ENCODE peak calls at places on chromosomes 12 and 14, in five cellular contexts. One of them, this sample, is unnamed.
A peak's percentile ranks its signal among the peaks of the same experiment; 100 is the strongest.

GRCh38 chr14:104732355-104732804 is 8.4 kb downstream of the ADSS1 start:
- DNase-seq in endothelial cell of umbilical vein: no peak
- DNase-seq in heart left ventricle: peak; percentile 93
- DNase-seq in lower leg skin: no peak
- DNase-seq in ovary: no peak
- DNase-seq in this sample: peak; percentile 89

GRCh38 chr12:27246774-27247173 is 2.7 kb downstream of the STK38L start:
- DNase-seq in endothelial cell of umbilical vein: peak; percentile 21
- DNase-seq in heart left ventricle: no peak
- DNase-seq in lower leg skin: no peak
- DNase-seq in ovary: no peak
- DNase-seq in this sample: no peak

GRCh38 chr12:93848453-93849120 is 171.4 kb downstream of the CRADD start:
- DNase-seq in endothelial cell of umbilical vein: peak; percentile 6
- DNase-seq in heart left ventricle: peak; percentile 42
- DNase-seq in lower leg skin: no peak
- DNase-seq in ovary: no peak
- DNase-seq in this sample: no peak

GRCh38 chr14:74566174-74567125 is 45.6 kb downstream of the LTBP2 start:
- DNase-seq in endothelial cell of umbilical vein: no peak
- DNase-seq in heart left ventricle: peak; percentile 23
- DNase-seq in lower leg skin: peak; percentile 34
- DNase-seq in ovary: no peak
- DNase-seq in this sample: peak; percentile 83

GRCh38 chr12:48998497-48999353 is 450 bp downstream of the DDN start:
- DNase-seq in endothelial cell of umbilical vein: no peak
- DNase-seq in heart left ventricle: peak; percentile 40
- DNase-seq in lower leg skin: no peak
- DNase-seq in ovary: no peak
- DNase-seq in this sample: peak; percentile 60

GRCh38 chr12:9687228-9687627 is 17.7 kb downstream of the CLEC2D start:
- DNase-seq in endothelial cell of umbilical vein: no peak
- DNase-seq in heart left ventricle: no peak
- DNase-seq in lower leg skin: no peak
- DNase-seq in ovary: no peak
- DNase-seq in this sample: peak; percentile 19

GRCh38 chr12:122874081-122874480 is 21.8 kb downstream of the VPS37B start:
- DNase-seq in endothelial cell of umbilical vein: no peak
- DNase-seq in heart left ventricle: no peak
- DNase-seq in lower leg skin: no peak
- DNase-seq in ovary: peak; percentile 18
- DNase-seq in this sample: no peak

GRCh38 chr12:115871714-115872113 is 405.8 kb downstream of the MED13L start:
- DNase-seq in endothelial cell of umbilical vein: no peak
- DNase-seq in heart left ventricle: no peak
- DNase-seq in lower leg skin: no peak
- DNase-seq in ovary: no peak
- DNase-seq in this sample: peak; percentile 66

GRCh38 chr12:92297932-92298681 is 152.5 kb upstream of the BTG1 start:
- DNase-seq in endothelial cell of umbilical vein: no peak
- DNase-seq in heart left ventricle: no peak
- DNase-seq in lower leg skin: peak; percentile 34
- DNase-seq in ovary: no peak
- DNase-seq in this sample: no peak

GRCh38 chr12:52848661-52849255 is at the start of gene KRT78:
- DNase-seq in endothelial cell of umbilical vein: no peak
- DNase-seq in heart left ventricle: no peak
- DNase-seq in lower leg skin: no peak
- DNase-seq in ovary: no peak
- DNase-seq in this sample: no peak

GRCh38 chr14:96734076-96734622 is 63.0 kb upstream of the VRK1 start:
- DNase-seq in endothelial cell of umbilical vein: no peak
- DNase-seq in heart left ventricle: no peak
- DNase-seq in lower leg skin: no peak
- DNase-seq in ovary: no peak
- DNase-seq in this sample: no peak

GRCh38 chr12:120706029-120706428 is 4.2 kb upstream of the UNC119B start:
- DNase-seq in endothelial cell of umbilical vein: no peak
- DNase-seq in heart left ventricle: no peak
- DNase-seq in lower leg skin: no peak
- DNase-seq in ovary: no peak
- DNase-seq in this sample: no peak

GRCh38 chr12:98893601-98894411 is 248.7 kb downstream of the APAF1 start:
- DNase-seq in endothelial cell of umbilical vein: no peak
- DNase-seq in heart left ventricle: no peak
- DNase-seq in lower leg skin: no peak
- DNase-seq in ovary: no peak
- DNase-seq in this sample: no peak

GRCh38 chr12:26648584-26648983 is 184.4 kb downstream of the ITPR2 start:
- DNase-seq in endothelial cell of umbilical vein: peak; percentile 90
- DNase-seq in heart left ventricle: no peak
- DNase-seq in lower leg skin: no peak
- DNase-seq in ovary: no peak
- DNase-seq in this sample: peak; percentile 8

GRCh38 chr14:52312872-52313492 is 1.1 kb upstream of the PTGER2 start:
- DNase-seq in endothelial cell of umbilical vein: no peak
- DNase-seq in heart left ventricle: no peak
- DNase-seq in lower leg skin: no peak
- DNase-seq in ovary: no peak
- DNase-seq in this sample: no peak

GRCh38 chr14:102911991-102912761 is 10.3 kb upstream of the AMN start:
- DNase-seq in endothelial cell of umbilical vein: no peak
- DNase-seq in heart left ventricle: no peak
- DNase-seq in lower leg skin: no peak
- DNase-seq in ovary: no peak
- DNase-seq in this sample: no peak

GRCh38 chr12:62673027-62673815 is 206.6 kb downstream of the MON2 start:
- DNase-seq in endothelial cell of umbilical vein: no peak
- DNase-seq in heart left ventricle: no peak
- DNase-seq in lower leg skin: no peak
- DNase-seq in ovary: no peak
- DNase-seq in this sample: no peak

GRCh38 chr14:85921241-85921640 is 391.3 kb downstream of the FLRT2 start:
- DNase-seq in endothelial cell of umbilical vein: no peak
- DNase-seq in heart left ventricle: no peak
- DNase-seq in lower leg skin: no peak
- DNase-seq in ovary: no peak
- DNase-seq in this sample: no peak

GRCh38 chr12:53476769-53477209 is 22.5 kb downstream of the MAP3K12 start:
- DNase-seq in endothelial cell of umbilical vein: peak; percentile 36
- DNase-seq in heart left ventricle: no peak
- DNase-seq in lower leg skin: no peak
- DNase-seq in ovary: no peak
- DNase-seq in this sample: no peak

GRCh38 chr12:56590237-56590830 is 39.8 kb downstream of the BAZ2A start:
- DNase-seq in endothelial cell of umbilical vein: no peak
- DNase-seq in heart left ventricle: no peak
- DNase-seq in lower leg skin: no peak
- DNase-seq in ovary: no peak
- DNase-seq in this sample: no peak

DNA sequence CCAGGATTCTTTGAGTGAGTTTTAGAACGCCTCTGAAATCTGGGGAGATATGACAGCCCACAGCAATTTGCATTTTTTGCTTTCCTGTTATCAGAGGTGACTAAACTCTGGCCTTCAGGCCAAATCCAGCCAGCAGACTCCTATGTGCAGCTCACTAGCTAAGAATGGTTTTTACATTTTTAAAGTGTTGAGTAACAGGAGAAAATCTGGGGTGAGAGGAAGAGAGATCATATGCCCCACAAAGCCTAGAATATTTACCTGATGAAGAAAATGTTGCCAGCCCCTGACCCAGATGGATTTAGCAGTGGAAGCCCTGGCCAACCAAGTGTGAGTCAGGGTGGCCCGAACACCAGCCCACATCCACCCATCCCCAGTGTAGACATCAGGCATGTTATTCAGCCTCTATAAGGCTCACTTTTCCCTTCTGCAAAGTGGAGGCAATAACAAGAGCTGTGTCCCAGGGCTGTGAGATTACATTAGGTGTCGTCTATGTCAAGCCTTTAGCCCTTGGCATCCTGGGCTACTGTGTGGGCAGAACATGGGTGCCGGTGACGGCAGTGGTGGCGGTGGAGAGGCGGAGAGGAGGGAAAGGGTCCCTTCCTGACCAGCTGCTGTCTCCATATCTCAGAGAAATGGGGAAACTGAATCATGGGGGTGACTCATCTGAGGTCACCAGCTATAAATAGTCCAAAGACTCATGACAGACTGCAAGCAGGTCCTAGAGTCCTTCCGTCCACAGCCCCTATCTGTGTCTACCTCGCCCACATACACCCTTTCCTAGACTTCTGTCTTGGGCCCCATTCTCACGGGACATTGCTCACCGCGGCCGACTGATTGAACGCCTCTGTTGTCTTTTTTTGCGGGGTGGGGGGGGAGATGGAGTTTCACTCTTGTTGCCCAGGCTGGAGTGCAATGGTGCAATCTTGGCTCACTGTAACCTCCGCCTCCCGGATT is 32.6 kb upstream of the CD9 start:
- DNase-seq in endothelial cell of umbilical vein: peak; percentile 99
- DNase-seq in heart left ventricle: peak; percentile 42
- DNase-seq in lower leg skin: peak; percentile 81
- DNase-seq in ovary: no peak
- DNase-seq in this sample: peak; percentile 44
- TF ChIP-seq POLR2A in endothelial cell of umbilical vein: peak; percentile 76
- TF ChIP-seq POLR2A in heart left ventricle: no peak
- TF ChIP-seq POLR2A in lower leg skin: no peak
- TF ChIP-seq POLR2A in ovary: no peak
- TF ChIP-seq POLR2A in this sample: no peak

GRCh38 chr14:68110989-68111704 is 291.6 kb downstream of the RAD51B start:
- DNase-seq in endothelial cell of umbilical vein: no peak
- DNase-seq in heart left ventricle: no peak
- DNase-seq in lower leg skin: no peak
- DNase-seq in ovary: no peak
- DNase-seq in this sample: no peak

GRCh38 chr14:68109132-68109531 is 289.6 kb downstream of the RAD51B start:
- DNase-seq in endothelial cell of umbilical vein: peak; percentile 63
- DNase-seq in heart left ventricle: no peak
- DNase-seq in lower leg skin: no peak
- DNase-seq in ovary: no peak
- DNase-seq in this sample: no peak

GRCh38 chr14:68112456-68112855 is 292.9 kb downstream of the RAD51B start:
- DNase-seq in endothelial cell of umbilical vein: no peak
- DNase-seq in heart left ventricle: no peak
- DNase-seq in lower leg skin: no peak
- DNase-seq in ovary: no peak
- DNase-seq in this sample: no peak

GRCh38 chr14:68113328-68113930 is 293.9 kb downstream of the RAD51B start:
- DNase-seq in endothelial cell of umbilical vein: no peak
- DNase-seq in heart left ventricle: no peak
- DNase-seq in lower leg skin: no peak
- DNase-seq in ovary: no peak
- DNase-seq in this sample: no peak

DNA sequence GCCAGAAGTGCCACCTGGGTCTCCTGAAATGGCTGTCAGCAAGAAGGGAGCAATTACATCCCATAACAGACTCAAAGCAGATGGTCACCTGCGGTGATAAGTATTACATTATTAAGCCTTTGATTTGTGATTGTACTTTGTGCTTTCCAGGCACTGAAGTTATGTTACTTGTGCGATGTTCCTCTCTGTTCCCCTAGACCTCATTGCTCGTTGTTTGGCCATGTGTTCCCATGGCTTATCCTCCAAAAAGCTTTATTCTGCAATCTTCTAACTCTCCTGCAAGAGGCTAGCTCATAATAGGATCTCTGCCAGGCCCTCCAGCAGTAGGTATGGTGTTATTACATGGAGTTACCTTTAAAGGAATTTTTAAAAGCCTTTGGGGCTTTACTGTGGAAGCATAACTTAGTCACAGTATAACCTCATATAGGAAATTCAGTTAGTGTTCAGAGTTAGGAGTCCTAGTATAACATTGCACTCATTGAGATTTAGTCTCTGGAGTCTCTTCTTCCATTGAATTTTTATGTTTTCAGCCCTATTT is 292.2 kb downstream of the RAD51B start:
- DNase-seq in endothelial cell of umbilical vein: no peak
- DNase-seq in heart left ventricle: no peak
- DNase-seq in lower leg skin: no peak
- DNase-seq in ovary: no peak
- DNase-seq in this sample: no peak
- TF ChIP-seq POLR2A in endothelial cell of umbilical vein: no peak
- TF ChIP-seq POLR2A in heart left ventricle: no peak
- TF ChIP-seq POLR2A in lower leg skin: no peak
- TF ChIP-seq POLR2A in ovary: no peak
- TF ChIP-seq POLR2A in this sample: no peak

GRCh38 chr12:108641446-108642268 is 8.0 kb upstream of the SELPLG start:
- DNase-seq in endothelial cell of umbilical vein: no peak
- DNase-seq in heart left ventricle: no peak
- DNase-seq in lower leg skin: no peak
- DNase-seq in ovary: no peak
- DNase-seq in this sample: no peak
- TF ChIP-seq POLR2A in endothelial cell of umbilical vein: no peak
- TF ChIP-seq POLR2A in heart left ventricle: no peak
- TF ChIP-seq POLR2A in lower leg skin: no peak
- TF ChIP-seq POLR2A in ovary: no peak
- TF ChIP-seq POLR2A in this sample: no peak

GRCh38 chr12:105107176-105107496 is 395 bp upstream of the WASHC4 start:
- DNase-seq in endothelial cell of umbilical vein: no peak
- DNase-seq in heart left ventricle: no peak
- DNase-seq in lower leg skin: no peak
- DNase-seq in ovary: no peak
- DNase-seq in this sample: peak; percentile 73

GRCh38 chr12:105107497-105108371 is at the start of gene WASHC4:
- DNase-seq in endothelial cell of umbilical vein: peak; percentile 94
- DNase-seq in heart left ventricle: peak; percentile 97
- DNase-seq in lower leg skin: peak; percentile 94
- DNase-seq in ovary: peak; percentile 93
- DNase-seq in this sample: peak; percentile 94

GRCh38 chr12:105106621-105107020 is 910 bp upstream of the WASHC4 start:
- DNase-seq in endothelial cell of umbilical vein: no peak
- DNase-seq in heart left ventricle: no peak
- DNase-seq in lower leg skin: no peak
- DNase-seq in ovary: no peak
- DNase-seq in this sample: no peak

GRCh38 chr12:105110851-105111250 is 3.3 kb downstream of the WASHC4 start:
- DNase-seq in endothelial cell of umbilical vein: peak; percentile 44
- DNase-seq in heart left ventricle: no peak
- DNase-seq in lower leg skin: no peak
- DNase-seq in ovary: no peak
- DNase-seq in this sample: no peak

DNA sequence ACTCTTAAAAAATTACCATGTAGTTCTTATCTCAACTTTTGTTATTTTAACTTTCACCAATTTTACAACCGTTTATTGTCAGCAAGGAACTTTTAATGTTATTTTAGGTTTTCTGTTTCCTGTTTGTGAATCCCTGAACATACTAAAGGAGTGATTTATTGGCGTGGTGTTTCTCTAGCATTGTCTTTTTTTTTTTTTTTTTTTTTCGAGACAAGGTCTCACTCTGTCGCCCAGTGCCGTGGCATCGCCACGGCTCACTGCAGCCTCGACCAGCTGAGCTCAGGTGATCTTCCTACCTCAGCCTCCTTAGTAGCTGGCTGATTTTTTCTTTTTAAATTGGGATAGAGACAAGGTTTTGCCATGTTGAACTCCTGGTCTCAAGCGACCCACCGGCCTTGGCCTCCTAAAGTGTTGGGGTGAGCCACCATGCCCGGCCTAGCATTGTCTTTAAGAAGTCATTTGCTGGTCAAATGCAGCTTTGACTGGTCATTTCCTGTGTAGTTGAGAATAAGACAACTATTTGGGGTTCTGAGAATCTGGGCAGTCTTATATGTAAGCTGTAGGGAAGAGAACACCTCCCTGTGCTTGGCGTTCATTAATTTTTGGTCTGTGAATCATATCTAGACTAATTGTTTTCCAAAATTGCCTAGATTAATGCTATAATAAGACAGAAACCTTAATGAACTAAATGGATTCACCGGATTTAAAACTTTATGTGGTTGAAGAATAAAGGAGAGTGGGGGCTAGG is 2.1 kb downstream of the WASHC4 start:
- DNase-seq in endothelial cell of umbilical vein: peak; percentile 83
- DNase-seq in heart left ventricle: no peak
- DNase-seq in lower leg skin: no peak
- DNase-seq in ovary: no peak
- DNase-seq in this sample: peak; percentile 36
- TF ChIP-seq POLR2A in endothelial cell of umbilical vein: peak; percentile 49
- TF ChIP-seq POLR2A in heart left ventricle: no peak
- TF ChIP-seq POLR2A in lower leg skin: no peak
- TF ChIP-seq POLR2A in ovary: no peak
- TF ChIP-seq POLR2A in this sample: no peak